ENCODE peak calls at places on chromosome 5, in seven cellular contexts. Z, M, C, J, O, B and Q are unnamed samples.

GRCh38 chr5:136559651-136560050 is 194.3 kb upstream of the TRPC7 start:
- DNase-seq in B (no peak), C (no peak), Z (no peak), M (no peak), J (no peak), O (no peak), Q (no peak)

GRCh38 chr5:142095035-142095434 is 13.5 kb upstream of the NDFIP1 start:
- DNase-seq in M (no peak), O (no peak), B (no peak), C (no peak), J (no peak), Z (no peak), Q (no peak)

GRCh38 chr5:137192293-137192743 is 306.8 kb downstream of the SPOCK1 start:
- DNase-seq in J (no peak), C (peak), Z (peak), B (no peak), M (no peak), O (no peak), Q (no peak)

GRCh38 chr5:101977729-101978345 is 318.2 kb downstream of the SLCO4C1 start:
- DNase-seq in C (peak), B (peak), J (peak), O (peak), Z (peak), M (peak), Q (peak)

GRCh38 chr5:119290161-119290569 is 65.7 kb upstream of the TNFAIP8 start:
- DNase-seq in Z (no peak), O (no peak), J (no peak), B (no peak), M (peak), C (no peak), Q (peak)

GRCh38 chr5:31283326-31283725 is 89.8 kb downstream of the CDH6 start:
- DNase-seq in M (no peak), Z (no peak), C (no peak), O (no peak), J (no peak), B (no peak), Q (no peak)

GRCh38 chr5:112141582-112141981 is 277.5 kb downstream of the EPB41L4A start:
- DNase-seq in J (no peak), M (no peak), O (no peak), Z (no peak), C (no peak), B (no peak), Q (no peak)

GRCh38 chr5:81425569-81425968 is 31.6 kb upstream of the ACOT12 start:
- DNase-seq in Z (peak), J (peak), B (peak), M (no peak), O (peak), C (peak), Q (peak)

GRCh38 chr5:156329197-156329611 is 2.2 kb downstream of the SGCD start:
- DNase-seq in Z (no peak), J (no peak), C (no peak), O (no peak), B (no peak), M (no peak), Q (no peak)
- TF ChIP-seq POLR2A in Z (no peak), J (no peak), C (no peak), O (no peak), B (no peak), M (no peak), Q (no peak)

DNA sequence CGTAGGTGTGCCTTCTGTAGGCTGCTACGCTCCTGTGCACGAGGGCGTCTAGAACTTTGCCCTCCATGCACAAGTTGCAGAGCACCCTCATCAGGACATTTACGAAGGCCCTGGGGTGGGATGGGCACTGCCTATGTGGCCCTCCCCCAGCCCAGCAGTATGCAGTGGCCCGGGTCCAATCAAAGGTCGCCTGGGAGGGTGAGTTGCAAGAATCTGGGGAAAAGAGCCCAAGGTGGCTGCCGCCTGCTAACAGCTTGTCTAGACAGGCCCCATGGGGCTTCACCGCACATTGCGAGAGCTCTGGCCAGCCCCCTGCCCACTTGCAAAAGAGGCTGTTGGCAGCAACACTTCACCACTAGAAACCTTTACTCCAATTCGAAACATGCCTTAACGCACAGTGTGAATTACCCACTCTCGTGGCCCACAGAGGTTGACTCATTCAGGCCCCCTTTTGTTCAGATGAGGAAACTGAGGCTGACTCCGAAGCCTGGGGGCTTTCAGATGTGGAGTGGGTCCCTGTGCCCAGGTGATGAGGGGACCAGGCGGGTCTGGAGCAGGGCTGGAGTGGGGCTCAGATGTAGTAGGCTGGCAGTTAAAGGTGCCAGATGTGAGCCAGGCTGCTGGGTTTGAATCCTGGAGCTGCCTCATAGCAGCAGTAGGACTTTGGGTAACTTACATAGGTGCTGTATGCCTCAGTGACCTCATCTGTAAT is 31.8 kb upstream of the IL17B start:
- DNase-seq in O (no peak), M (no peak), C (no peak), B (no peak), J (peak), Z (no peak), Q (peak)
- H3K4me3 ChIP-seq in O (no peak), M (no peak), C (no peak), B (no peak), J (peak), Z (no peak), Q (peak)

GRCh38 chr5:45521067-45521466 is 175.1 kb downstream of the HCN1 start:
- DNase-seq in M (no peak), Z (peak), B (peak), J (peak), O (no peak), C (peak), Q (peak)
- TF ChIP-seq MAX in M (no peak), Z (no peak), B (no peak), J (no peak), O (no peak), C (no peak), Q (no peak)

GRCh38 chr5:56862909-56863308 is 46.5 kb upstream of the SETD9 start:
- DNase-seq in B (no peak), C (no peak), O (no peak), J (no peak), M (no peak), Z (no peak), Q (no peak)
- TF ChIP-seq POLR2A in B (no peak), C (no peak), O (no peak), J (no peak), M (no peak), Z (no peak), Q (no peak)

GRCh38 chr5:42807722-42808447 is 3.8 kb downstream of the SELENOP start:
- DNase-seq in Z (no peak), B (no peak), M (no peak), J (peak), O (no peak), C (no peak), Q (no peak)
- H3K4me3 ChIP-seq in Z (no peak), B (no peak), M (no peak), J (peak), O (no peak), C (no peak), Q (no peak)

DNA sequence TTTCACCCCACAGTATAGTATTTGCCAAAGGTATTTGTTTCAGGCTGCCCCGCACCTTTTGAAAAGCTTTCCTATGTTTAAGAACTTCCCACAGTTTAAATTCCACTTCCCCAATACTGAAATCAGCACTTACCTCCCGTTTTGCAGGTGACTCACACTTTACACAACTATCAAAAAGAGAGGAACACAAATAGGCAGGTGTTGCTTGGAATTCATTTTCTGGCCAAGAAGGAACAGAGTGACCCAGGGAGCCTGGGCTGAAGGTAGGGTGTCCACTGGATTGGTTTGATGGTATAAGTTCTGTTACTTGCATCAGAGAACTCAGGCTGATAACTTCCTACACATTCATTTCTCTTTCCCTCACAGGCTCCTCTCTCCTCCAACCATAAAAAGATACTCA is 60.1 kb upstream of the SLC30A5 start:
- DNase-seq in B (no peak), O (no peak), Z (no peak), M (no peak), J (no peak), C (no peak), Q (no peak)
- TF ChIP-seq MAX in B (no peak), O (no peak), Z (no peak), M (no peak), J (no peak), C (no peak), Q (no peak)